ENCODE peak calls at places on chromosome 9, in ten cellular contexts. N, B, Q, P, C, E, F, W, I and V are unnamed samples. For H3K27me3, the result is how much of the 10 kb centered on the place peaks cover.

GRCh38 chr9:110745656-110746055 is 77.1 kb downstream of the MUSK start:
- DNase-seq in N (no peak), I (no peak), E (no peak), C (peak), P (no peak), Q (peak), B (no peak), W (no peak), F (no peak), V (no peak)

GRCh38 chr9:104319198-104319597 is 184.9 kb upstream of the OR13F1 start:
- DNase-seq in Q (no peak), I (no peak), N (no peak), P (no peak), W (no peak), F (no peak), E (no peak), C (no peak), B (no peak), V (no peak)

GRCh38 chr9:126204197-126204596 is 122.4 kb upstream of the MVB12B start:
- DNase-seq in W (no peak), I (no peak), Q (no peak), C (no peak), B (no peak), N (no peak), F (no peak), E (no peak), P (peak), V (no peak)

GRCh38 chr9:38022995-38023394 is 46.0 kb downstream of the SHB start:
- DNase-seq in C (peak), P (no peak), F (no peak), I (peak), E (no peak), W (no peak), N (no peak), Q (no peak), B (peak), V (no peak)

GRCh38 chr9:95157491-95158151 is 159.9 kb downstream of the FANCC start:
- DNase-seq in W (peak), B (peak), E (peak), F (peak), P (no peak), I (no peak), C (peak), N (no peak), Q (no peak), V (no peak)

GRCh38 chr9:33924978-33925797 is 108.2 kb downstream of the UBE2R2 start:
- DNase-seq in I (no peak), C (peak), F (peak), Q (no peak), E (peak), P (peak), W (peak), B (peak), N (peak), V (peak)

GRCh38 chr9:4661165-4662095 is 664 bp upstream of the PLPP6 start:
- DNase-seq in W (no peak), E (no peak), B (no peak), N (no peak), F (no peak), I (no peak), P (no peak), C (no peak), Q (no peak), V (no peak)

GRCh38 chr9:37746448-37747270 is 6.9 kb upstream of the TRMT10B start:
- DNase-seq in E (no peak), N (no peak), Q (no peak), B (no peak), I (no peak), C (no peak), W (no peak), P (no peak), F (no peak), V (no peak)

GRCh38 chr9:69476016-69476415 is 151.0 kb downstream of the ENTREP1 start:
- DNase-seq in I (no peak), N (no peak), E (no peak), P (no peak), F (peak), C (no peak), B (peak), Q (no peak), W (no peak), V (no peak)

GRCh38 chr9:20786807-20787206 is 102.7 kb downstream of the FOCAD start:
- DNase-seq in I (no peak), Q (no peak), N (no peak), P (no peak), F (no peak), B (no peak), C (no peak), W (no peak), E (no peak), V (no peak)

GRCh38 chr9:23543420-23543819 is 282.6 kb downstream of the ELAVL2 start:
- DNase-seq in C (no peak), E (no peak), W (no peak), I (no peak), F (peak), Q (no peak), P (no peak), B (no peak), N (no peak), V (no peak)

GRCh38 chr9:91812191-91812590 is 137.8 kb downstream of the ROR2 start:
- DNase-seq in W (no peak), Q (no peak), B (no peak), C (no peak), E (no peak), N (peak), F (no peak), P (no peak), I (no peak), V (no peak)

GRCh38 chr9:70229579-70229978 is 29.2 kb upstream of the SMC5 start:
- DNase-seq in W (no peak), N (no peak), P (no peak), F (no peak), C (no peak), Q (no peak), I (no peak), B (no peak), E (no peak), V (no peak)

GRCh38 chr9:112401175-112401815 is 21.4 kb downstream of the HSDL2 start:
- DNase-seq in E (no peak), I (no peak), P (no peak), W (no peak), N (no peak), C (no peak), B (no peak), Q (no peak), F (no peak), V (no peak)

DNA sequence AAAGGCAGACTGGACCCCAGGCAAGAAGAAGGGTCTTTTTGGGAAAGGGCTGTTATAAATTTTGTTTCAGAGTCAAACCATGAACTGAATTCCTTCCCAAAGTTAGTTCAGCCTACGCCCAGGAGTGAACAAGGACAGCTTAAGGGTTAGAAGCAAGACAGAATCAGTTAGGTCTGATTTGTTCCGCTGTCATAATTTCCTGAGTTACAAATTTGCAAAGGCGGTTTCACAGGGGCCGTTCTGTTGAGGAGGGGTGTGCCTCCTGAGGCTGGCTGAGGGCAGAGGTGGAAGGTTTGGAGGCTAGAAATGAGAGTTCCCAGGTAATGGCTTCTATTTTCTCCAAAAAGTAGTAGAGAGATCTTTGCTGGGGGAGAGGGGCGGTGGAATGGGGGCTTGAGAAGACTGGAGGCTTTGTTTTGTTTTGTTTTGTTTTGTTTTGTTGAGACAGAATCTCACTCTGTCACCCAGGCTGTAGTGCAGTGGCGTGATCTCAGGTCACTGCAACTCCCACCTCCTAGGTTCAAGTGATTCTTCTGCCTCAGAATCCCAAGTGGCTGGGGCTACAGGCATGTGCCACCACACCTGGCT is 4.1 kb upstream of the CERCAM start:
- DNase-seq in B (no peak), C (no peak), I (no peak), F (no peak), E (no peak), W (no peak), P (no peak), N (no peak), Q (no peak), V (no peak)
- H3K27me3 ChIP-seq in B (under half), C (under half), I (under half), F (under half), E (under half), W (half or more), P (under half), N (under half), Q (under half), V (under half)

GRCh38 chr9:96483733-96484240 is 33.8 kb downstream of the HABP4 start:
- DNase-seq in F (no peak), C (no peak), P (no peak), I (no peak), E (no peak), Q (no peak), W (no peak), B (no peak), N (no peak), V (no peak)
- H3K4me3 ChIP-seq in F (no peak), C (no peak), P (no peak), I (no peak), E (no peak), Q (no peak), W (no peak), B (no peak), N (no peak), V (no peak)

DNA sequence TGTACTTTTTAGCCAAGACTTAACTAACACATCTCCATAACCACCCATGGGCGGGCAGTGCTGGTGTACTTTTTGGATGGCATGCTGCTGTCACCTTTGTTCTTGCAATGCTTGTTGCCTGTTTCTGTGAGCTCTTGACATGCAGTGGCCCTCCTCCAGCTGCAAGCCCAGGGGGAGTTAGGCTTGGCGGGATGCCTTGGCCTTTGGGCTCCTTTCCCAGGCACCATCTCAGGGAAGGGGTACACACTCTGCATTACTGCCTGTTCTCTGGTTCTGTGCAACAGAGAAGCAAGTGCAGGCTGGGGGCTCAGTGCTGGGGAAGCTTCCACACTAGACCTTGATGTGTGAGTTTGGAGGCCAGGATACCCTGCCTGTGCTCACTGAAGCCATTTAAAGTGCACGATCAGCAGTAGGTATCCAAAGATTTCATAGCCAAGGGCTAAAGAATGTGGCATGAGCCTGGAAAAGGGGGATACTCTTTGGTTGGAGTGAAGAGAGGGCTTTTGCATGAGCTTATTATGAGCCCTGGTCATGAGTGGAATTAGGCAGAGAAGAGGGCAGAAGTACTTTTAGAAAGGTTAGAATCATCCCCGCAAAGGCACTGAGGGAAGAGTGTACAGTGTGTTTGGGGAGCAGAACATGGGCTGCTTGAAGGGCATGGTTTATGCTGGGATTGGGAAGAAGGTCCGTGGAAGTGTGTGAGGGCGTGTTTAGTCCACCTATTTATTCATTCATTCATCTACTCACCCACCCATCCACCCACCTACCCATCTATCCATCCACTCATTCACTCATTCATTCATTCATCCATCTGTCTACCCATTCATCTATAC is 22.5 kb downstream of the PSAT1 start:
- DNase-seq in C (no peak), I (no peak), B (no peak), E (no peak), Q (no peak), W (no peak), N (no peak), P (no peak), F (no peak), V (no peak)
- H3K27ac ChIP-seq in C (no peak), I (no peak), B (no peak), E (no peak), Q (no peak), W (no peak), N (no peak), P (no peak), F (no peak), V (no peak)

GRCh38 chr9:35564658-35565061 is 40.4 kb upstream of the TESK1 start:
- DNase-seq in E (no peak), P (no peak), F (no peak), Q (peak), C (no peak), W (no peak), N (no peak), I (no peak), B (no peak), V (no peak)
- H3K27me3 ChIP-seq in E (under half), P (under half), F (under half), Q (under half), C (under half), W (under half), N (under half), I (under half), B (under half), V (under half)

DNA sequence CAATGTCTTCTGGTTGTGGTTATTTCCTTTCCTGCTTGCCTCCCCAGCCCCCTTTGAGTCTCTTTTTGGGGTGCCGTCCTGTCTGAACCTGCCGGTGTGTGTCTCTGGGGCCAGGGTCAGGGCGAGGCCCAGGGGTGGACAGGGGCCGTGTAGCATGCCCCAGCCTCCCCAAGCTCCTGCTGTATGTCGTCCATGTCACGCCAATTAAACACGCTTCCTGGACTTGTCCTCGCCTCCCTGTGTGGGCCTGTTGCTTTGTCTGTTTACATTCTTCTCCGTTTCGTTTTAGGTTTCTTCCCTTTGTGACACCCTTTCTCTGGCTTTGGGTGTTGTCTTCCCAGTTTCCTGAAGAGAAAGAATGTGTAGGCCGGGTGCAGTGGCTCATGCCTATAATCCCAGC is 28.5 kb upstream of the HMCN2 start:
- DNase-seq in C (no peak), E (no peak), N (peak), F (no peak), P (no peak), Q (no peak), B (no peak), I (no peak), W (no peak), V (no peak)
- H3K4me3 ChIP-seq in C (no peak), E (no peak), N (no peak), F (no peak), P (no peak), Q (no peak), B (no peak), I (no peak), W (no peak), V (no peak)

GRCh38 chr9:108290839-108291585 is 564.8 kb downstream of the ACTL7B start:
- DNase-seq in Q (no peak), B (no peak), W (no peak), N (no peak), I (no peak), C (peak), P (no peak), F (no peak), E (no peak), V (no peak)
- H3K27ac ChIP-seq in Q (no peak), B (no peak), W (no peak), N (no peak), I (no peak), C (no peak), P (no peak), F (no peak), E (no peak), V (no peak)

DNA sequence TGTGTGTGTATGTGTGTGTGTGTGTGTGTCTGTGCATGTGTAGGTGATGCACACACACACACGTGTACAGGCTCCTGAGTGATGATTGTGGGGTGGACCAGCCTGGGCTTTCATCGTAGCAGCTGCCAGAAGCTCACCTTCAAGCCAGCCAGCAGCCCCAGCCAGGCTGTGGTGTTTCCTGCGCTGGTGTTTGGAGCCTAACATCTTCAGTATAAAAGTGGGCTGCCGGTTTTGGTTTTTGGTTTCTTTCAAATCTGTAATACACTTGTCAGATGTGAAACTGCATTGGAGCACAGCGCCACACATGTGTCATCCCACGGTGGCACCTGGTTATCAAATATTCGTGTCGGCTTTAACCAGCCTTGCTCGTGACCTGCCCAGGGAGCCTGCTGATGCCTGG is 114.2 kb downstream of the OLFM1 start:
- DNase-seq in W (no peak), I (no peak), F (no peak), C (no peak), E (no peak), B (no peak), Q (no peak), N (no peak), P (no peak), V (no peak)
- H3K27me3 ChIP-seq in W (under half), I (under half), F (under half), C (under half), E (under half), B (under half), Q (under half), N (under half), P (under half), V (under half)